ENCODE peak calls at places on chromosomes 6 and 20, in seven cellular contexts. H is IMR-90, D is tibial nerve, C is Peyer's patch, X is heart left ventricle, Q is HCT116, F is body of pancreas. G is an unnamed sample. For H3K4me1 and H3K27me3, the result is how much of the 10 kb centered on the place peaks cover.

GRCh38 chr20:25042531-25043498 is 15.1 kb downstream of the ACSS1 start:
- DNase-seq in X (peak), Q (no peak), D (no peak), C (peak), H (no peak), F (no peak), G (peak)

GRCh38 chr6:437042-437402 is 45.5 kb downstream of the IRF4 start:
- DNase-seq in Q (no peak), D (no peak), X (no peak), H (peak), C (no peak), F (no peak), G (no peak)

GRCh38 chr20:11124849-11125505 is 451.2 kb upstream of the JAG1 start:
- DNase-seq in C (no peak), Q (no peak), D (no peak), X (no peak), F (no peak), H (no peak), G (no peak)

GRCh38 chr6:161677188-161677587 is 403.3 kb upstream of the AGPAT4 start:
- DNase-seq in D (no peak), X (no peak), Q (no peak), C (no peak), F (no peak), H (no peak), G (no peak)

GRCh38 chr6:107714104-107714503 is 110.0 kb downstream of the SCML4 start:
- DNase-seq in D (no peak), X (no peak), F (no peak), Q (no peak), C (no peak), H (no peak), G (no peak)

GRCh38 chr20:37223053-37223452 is 38.6 kb downstream of the GHRH start:
- DNase-seq in F (peak), X (no peak), D (no peak), H (peak), Q (no peak), C (no peak), G (no peak)

GRCh38 chr6:131924881-131925474 is 26.2 kb downstream of the CCN2 start:
- DNase-seq in X (no peak), Q (peak), H (peak), F (no peak), C (no peak), D (no peak), G (no peak)

GRCh38 chr20:51085761-51086160 is 62.9 kb upstream of the KCNG1 start:
- DNase-seq in X (no peak), H (no peak), D (no peak), Q (peak), F (no peak), C (no peak), G (no peak)

GRCh38 chr20:6764619-6765018 is 2.9 kb upstream of the BMP2 start:
- DNase-seq in F (no peak), H (no peak), X (no peak), D (no peak), C (no peak), Q (no peak), G (no peak)

GRCh38 chr20:45779011-45779915 is 12.4 kb downstream of the WFDC3 start:
- DNase-seq in X (peak), C (peak), F (peak), Q (peak), D (peak), H (peak), G (no peak)

GRCh38 chr6:167781066-167781767 is 45.5 kb upstream of the AFDN start:
- DNase-seq in X (no peak), Q (no peak), F (no peak), C (no peak), D (no peak), H (no peak), G (no peak)

GRCh38 chr6:167779123-167779992 is 47.4 kb upstream of the AFDN start:
- DNase-seq in Q (no peak), X (no peak), F (no peak), C (no peak), H (no peak), D (no peak), G (no peak)

GRCh38 chr6:167778497-167779122 is 48.1 kb upstream of the AFDN start:
- DNase-seq in C (no peak), H (no peak), X (no peak), D (no peak), F (peak), Q (no peak), G (no peak)

GRCh38 chr6:167782698-167783517 is 43.8 kb upstream of the AFDN start:
- DNase-seq in X (no peak), H (no peak), C (no peak), Q (no peak), F (no peak), D (no peak), G (no peak)

GRCh38 chr6:167779993-167780655 is 46.6 kb upstream of the AFDN start:
- DNase-seq in Q (no peak), X (no peak), F (no peak), H (no peak), D (no peak), C (no peak), G (no peak)
- H3K4me1 ChIP-seq in Q (under half), X (under half), F (under half), H (under half), D (under half), C (under half), G (under half)

GRCh38 chr6:166381381-166381732 is 1.4 kb downstream of the MPC1 start:
- DNase-seq in F (no peak), D (no peak), H (no peak), X (no peak), C (no peak), Q (no peak), G (no peak)

GRCh38 chr6:166382933-166383816 is at the start of gene MPC1:
- DNase-seq in F (peak), H (peak), D (peak), Q (peak), C (peak), X (peak), G (peak)

GRCh38 chr6:166381733-166382499 is 824 bp downstream of the MPC1 start:
- DNase-seq in Q (peak), X (peak), C (peak), H (peak), D (no peak), F (peak), G (no peak)

GRCh38 chr6:166379800-166380199 is 2.9 kb downstream of the MPC1 start:
- DNase-seq in C (no peak), X (no peak), H (no peak), D (no peak), Q (no peak), F (peak), G (no peak)

GRCh38 chr6:166382500-166382932 is 224 bp downstream of the MPC1 start:
- DNase-seq in D (no peak), C (no peak), F (no peak), Q (no peak), X (peak), H (no peak), G (no peak)
- TF ChIP-seq POLR2A in D (no peak), C (peak), F (peak), Q (no peak), X (no peak), H (no peak), G (no peak)

GRCh38 chr6:134663356-134663755 is 286.5 kb downstream of the ALDH8A1 start:
- DNase-seq in H (no peak), C (no peak), F (no peak), Q (no peak), D (no peak), X (no peak), G (no peak)

GRCh38 chr6:134658596-134658995 is 291.3 kb downstream of the ALDH8A1 start:
- DNase-seq in H (peak), X (no peak), D (no peak), Q (no peak), F (no peak), C (no peak), G (no peak)

GRCh38 chr6:134662077-134662476 is 287.8 kb downstream of the ALDH8A1 start:
- DNase-seq in D (no peak), Q (no peak), F (no peak), X (no peak), H (no peak), C (no peak), G (no peak)

GRCh38 chr6:134657751-134658522 is 292.0 kb downstream of the ALDH8A1 start:
- DNase-seq in X (no peak), C (no peak), F (no peak), D (no peak), H (peak), Q (no peak), G (no peak)
- H3K27me3 ChIP-seq in X (under half), C (under half), F (under half), D (under half), H (under half), Q (under half), G (under half)

GRCh38 chr20:17995967-17996819 is 27.4 kb downstream of the MGME1 start:
- DNase-seq in X (peak), Q (peak), D (no peak), C (no peak), H (peak), F (peak), G (no peak)
- H3K4me1 ChIP-seq in X (under half), Q (under half), D (under half), C (under half), H (under half), F (under half), G (under half)

DNA sequence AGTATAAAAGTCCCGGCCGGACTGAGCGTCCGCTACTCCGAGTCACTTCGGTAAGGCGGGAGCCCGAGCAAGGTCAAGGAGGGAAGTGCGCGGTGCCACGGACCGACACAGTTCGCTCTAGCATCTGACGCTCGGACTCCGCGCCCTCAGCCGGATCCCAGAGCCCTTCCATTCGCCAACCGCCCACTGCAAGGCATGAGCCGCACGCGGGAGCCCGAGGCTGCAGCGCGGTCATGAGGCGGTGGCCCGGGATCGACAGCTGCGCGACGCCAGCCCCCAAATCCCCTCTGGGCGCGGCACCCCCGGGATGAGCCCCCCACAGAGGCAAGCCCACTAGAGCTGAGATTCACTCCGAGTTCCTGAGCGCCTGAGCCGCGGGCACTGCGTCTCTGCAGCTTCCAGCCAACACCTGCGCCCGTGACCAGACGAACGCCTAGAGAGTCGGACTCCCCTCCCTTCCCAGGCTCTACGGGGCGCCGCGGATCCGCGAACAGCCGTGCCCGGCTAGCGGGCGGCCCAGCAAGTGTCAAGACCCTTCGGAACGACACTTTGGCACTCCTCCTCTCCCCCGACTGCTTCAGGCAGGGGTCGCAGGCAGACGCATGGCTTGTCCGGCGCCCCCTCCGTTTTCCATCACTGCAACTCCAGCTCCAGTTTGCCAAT is 749 bp upstream of the ISM1 start:
- DNase-seq in F (peak), X (peak), D (peak), C (peak), Q (no peak), H (peak), G (no peak)
- TF ChIP-seq POLR2A in F (peak), X (no peak), D (no peak), C (no peak), Q (no peak), H (no peak), G (no peak)

GRCh38 chr6:157239148-157239547 is 84.2 kb downstream of the TMEM242 start:
- DNase-seq in D (no peak), C (no peak), H (no peak), F (no peak), X (no peak), Q (no peak), G (no peak)
- H3K27me3 ChIP-seq in D (under half), C (under half), H (under half), F (under half), X (under half), Q (under half), G (under half)